ENCODE peak calls at places on chromosomes 5 and 9, in five cellular contexts. One of them, this sample, is unnamed.

GRCh38 chr5:32865475-32865874 is 154.4 kb downstream of the NPR3 start:
- DNase-seq in tibial artery: no peak
- DNase-seq in testis: no peak
- DNase-seq in naive thymus-derived CD4-positive, alpha-beta T cell: no peak
- DNase-seq in PC-3: no peak
- DNase-seq in this sample: no peak

GRCh38 chr9:111039203-111039907 is 1.1 kb upstream of the LPAR1 start:
- DNase-seq in tibial artery: no peak
- DNase-seq in testis: peak; percentile 21
- DNase-seq in naive thymus-derived CD4-positive, alpha-beta T cell: no peak
- DNase-seq in PC-3: no peak
- DNase-seq in this sample: peak; percentile 19

GRCh38 chr5:20601678-20602100 is 613.7 kb upstream of the CDH18 start:
- DNase-seq in tibial artery: no peak
- DNase-seq in testis: no peak
- DNase-seq in naive thymus-derived CD4-positive, alpha-beta T cell: no peak
- DNase-seq in PC-3: peak; percentile 47
- DNase-seq in this sample: peak; percentile 3

GRCh38 chr9:33130501-33130900 is 36.6 kb downstream of the B4GALT1 start:
- DNase-seq in tibial artery: no peak
- DNase-seq in testis: no peak
- DNase-seq in naive thymus-derived CD4-positive, alpha-beta T cell: no peak
- DNase-seq in PC-3: peak; percentile 38
- DNase-seq in this sample: peak; percentile 13

GRCh38 chr5:163506726-163507125 is 1.3 kb downstream of the MAT2B start:
- DNase-seq in tibial artery: no peak
- DNase-seq in testis: no peak
- DNase-seq in naive thymus-derived CD4-positive, alpha-beta T cell: no peak
- DNase-seq in PC-3: peak; percentile 39
- DNase-seq in this sample: no peak

GRCh38 chr9:69456201-69456600 is 131.2 kb downstream of the ENTREP1 start:
- DNase-seq in tibial artery: no peak
- DNase-seq in testis: no peak
- DNase-seq in naive thymus-derived CD4-positive, alpha-beta T cell: no peak
- DNase-seq in PC-3: no peak
- DNase-seq in this sample: peak; percentile 3

GRCh38 chr5:148928141-148928540 is 101.7 kb downstream of the ADRB2 start:
- DNase-seq in tibial artery: no peak
- DNase-seq in testis: no peak
- DNase-seq in naive thymus-derived CD4-positive, alpha-beta T cell: no peak
- DNase-seq in PC-3: peak; percentile 33
- DNase-seq in this sample: no peak

GRCh38 chr5:78008356-78008967 is 232.3 kb upstream of the TBCA start:
- DNase-seq in tibial artery: no peak
- DNase-seq in testis: peak; percentile 57
- DNase-seq in naive thymus-derived CD4-positive, alpha-beta T cell: no peak
- DNase-seq in PC-3: peak; percentile 56
- DNase-seq in this sample: no peak

GRCh38 chr5:54821445-54822330 is 163.7 kb downstream of the ESM1 start:
- DNase-seq in tibial artery: no peak
- DNase-seq in testis: no peak
- DNase-seq in naive thymus-derived CD4-positive, alpha-beta T cell: no peak
- DNase-seq in PC-3: no peak
- DNase-seq in this sample: no peak

DNA sequence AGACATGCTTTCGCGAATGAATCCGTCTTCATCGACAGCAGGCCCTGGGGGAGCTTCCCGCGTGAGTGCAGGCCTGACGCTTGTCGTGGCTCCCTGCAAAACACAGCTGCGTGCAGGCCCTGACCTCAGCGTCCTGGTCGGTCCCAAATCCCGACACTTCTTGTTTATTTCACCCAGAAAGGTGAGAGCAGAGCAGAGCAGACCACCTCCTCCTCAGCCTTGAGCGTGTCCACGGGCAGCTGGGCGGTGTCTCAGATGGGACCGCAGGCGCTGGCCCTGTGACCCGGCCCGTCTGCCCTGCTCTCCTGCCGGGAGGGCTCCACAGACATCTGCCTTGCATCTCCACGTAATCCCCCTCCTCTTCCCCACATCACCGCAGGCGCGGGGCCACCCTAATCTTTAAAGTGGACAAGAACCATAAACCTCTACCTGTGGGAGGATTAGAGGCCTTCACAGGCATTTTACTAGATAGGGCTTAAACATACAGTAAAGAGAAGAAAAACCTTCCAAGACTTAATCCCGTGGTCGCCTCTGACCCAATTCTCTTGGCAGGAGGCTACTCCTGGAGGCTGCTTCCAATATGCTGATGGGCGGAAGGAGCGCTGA is 7.5 kb upstream of the LHX3 start:
- DNase-seq in tibial artery: no peak
- DNase-seq in testis: no peak
- DNase-seq in naive thymus-derived CD4-positive, alpha-beta T cell: no peak
- DNase-seq in PC-3: no peak
- DNase-seq in this sample: no peak
- H3K36me3 ChIP-seq in tibial artery: peaks cover 71% of the 10 kb centered on the region
- H3K36me3 ChIP-seq in testis: no peaks in the 10 kb centered on the region
- H3K36me3 ChIP-seq in naive thymus-derived CD4-positive, alpha-beta T cell: no peaks in the 10 kb centered on the region
- H3K36me3 ChIP-seq in PC-3: peaks cover 23% of the 10 kb centered on the region
- H3K36me3 ChIP-seq in this sample: peaks cover 15% of the 10 kb centered on the region

GRCh38 chr5:160467555-160468418 is 46.1 kb downstream of the PTTG1 start:
- DNase-seq in tibial artery: peak; percentile 72
- DNase-seq in testis: peak; percentile 57
- DNase-seq in naive thymus-derived CD4-positive, alpha-beta T cell: peak; percentile 44
- DNase-seq in PC-3: peak; percentile 81
- DNase-seq in this sample: peak; percentile 63

GRCh38 chr5:160466121-160466520 is 44.5 kb downstream of the PTTG1 start:
- DNase-seq in tibial artery: no peak
- DNase-seq in testis: no peak
- DNase-seq in naive thymus-derived CD4-positive, alpha-beta T cell: no peak
- DNase-seq in PC-3: no peak
- DNase-seq in this sample: no peak

GRCh38 chr5:160469156-160470144 is 47.8 kb downstream of the PTTG1 start:
- DNase-seq in tibial artery: no peak
- DNase-seq in testis: no peak
- DNase-seq in naive thymus-derived CD4-positive, alpha-beta T cell: no peak
- DNase-seq in PC-3: no peak
- DNase-seq in this sample: peak; percentile 26

GRCh38 chr5:160468576-160468975 is 46.9 kb downstream of the PTTG1 start:
- DNase-seq in tibial artery: no peak
- DNase-seq in testis: no peak
- DNase-seq in naive thymus-derived CD4-positive, alpha-beta T cell: no peak
- DNase-seq in PC-3: no peak
- DNase-seq in this sample: no peak

DNA sequence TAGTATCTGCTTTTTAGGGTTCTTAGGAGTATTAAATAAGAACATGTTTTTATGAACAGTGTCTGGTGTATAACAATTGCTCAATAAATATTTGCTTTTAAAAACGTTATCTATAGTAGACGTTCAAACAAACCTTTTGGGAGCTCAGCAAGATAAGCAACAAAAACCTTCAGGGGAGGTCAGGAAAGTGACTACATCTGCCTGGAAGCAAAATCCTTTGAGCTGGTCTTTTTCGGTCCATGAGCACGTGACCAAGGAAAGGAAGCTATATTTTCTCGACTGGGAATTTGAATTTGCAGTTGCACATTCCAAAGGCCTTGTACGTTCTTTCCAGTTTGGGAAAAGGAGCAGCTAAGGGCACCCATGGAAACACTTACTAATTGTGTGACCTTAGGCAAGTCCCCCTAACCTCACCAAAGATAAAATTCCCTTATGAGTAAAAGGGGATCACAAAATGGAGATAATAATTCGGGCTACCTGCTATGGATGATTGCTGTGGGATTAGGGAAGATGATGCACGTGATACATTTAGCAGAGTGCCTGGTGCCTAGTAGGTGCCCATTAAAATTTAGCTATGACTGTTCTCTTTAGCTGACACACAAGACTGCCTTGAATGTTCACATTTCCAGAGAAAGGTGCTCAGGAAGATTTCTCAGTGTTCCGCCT is 45.4 kb downstream of the PTTG1 start:
- DNase-seq in tibial artery: no peak
- DNase-seq in testis: no peak
- DNase-seq in naive thymus-derived CD4-positive, alpha-beta T cell: no peak
- DNase-seq in PC-3: peak; percentile 25
- DNase-seq in this sample: no peak
- H3K4me3 ChIP-seq in tibial artery: no peak overlapping the region
- H3K4me3 ChIP-seq in testis: no peak overlapping the region
- H3K4me3 ChIP-seq in naive thymus-derived CD4-positive, alpha-beta T cell: peak overlapping the region; percentile 69
- H3K4me3 ChIP-seq in PC-3: peak overlapping the region; percentile 55
- H3K4me3 ChIP-seq in this sample: no peak overlapping the region

GRCh38 chr5:181119105-181119504 is 11.9 kb downstream of the OR2V1 start:
- DNase-seq in tibial artery: no peak
- DNase-seq in testis: no peak
- DNase-seq in naive thymus-derived CD4-positive, alpha-beta T cell: no peak
- DNase-seq in PC-3: no peak
- DNase-seq in this sample: no peak
- H3K27me3 ChIP-seq in tibial artery: peaks cover 60% of the 10 kb centered on the region
- H3K27me3 ChIP-seq in testis: no peaks in the 10 kb centered on the region
- H3K27me3 ChIP-seq in naive thymus-derived CD4-positive, alpha-beta T cell: no peaks in the 10 kb centered on the region
- H3K27me3 ChIP-seq in PC-3: no peaks in the 10 kb centered on the region
- H3K27me3 ChIP-seq in this sample: peaks cover 22% of the 10 kb centered on the region

GRCh38 chr5:177492841-177493240 is 4.6 kb downstream of the PDLIM7 start:
- DNase-seq in tibial artery: no peak
- DNase-seq in testis: no peak
- DNase-seq in naive thymus-derived CD4-positive, alpha-beta T cell: no peak
- DNase-seq in PC-3: no peak
- DNase-seq in this sample: no peak
- H3K36me3 ChIP-seq in tibial artery: peaks cover 46% of the 10 kb centered on the region
- H3K36me3 ChIP-seq in testis: no peaks in the 10 kb centered on the region
- H3K36me3 ChIP-seq in naive thymus-derived CD4-positive, alpha-beta T cell: no peaks in the 10 kb centered on the region
- H3K36me3 ChIP-seq in PC-3: peaks cover 47% of the 10 kb centered on the region
- H3K36me3 ChIP-seq in this sample: peaks cover 36% of the 10 kb centered on the region

DNA sequence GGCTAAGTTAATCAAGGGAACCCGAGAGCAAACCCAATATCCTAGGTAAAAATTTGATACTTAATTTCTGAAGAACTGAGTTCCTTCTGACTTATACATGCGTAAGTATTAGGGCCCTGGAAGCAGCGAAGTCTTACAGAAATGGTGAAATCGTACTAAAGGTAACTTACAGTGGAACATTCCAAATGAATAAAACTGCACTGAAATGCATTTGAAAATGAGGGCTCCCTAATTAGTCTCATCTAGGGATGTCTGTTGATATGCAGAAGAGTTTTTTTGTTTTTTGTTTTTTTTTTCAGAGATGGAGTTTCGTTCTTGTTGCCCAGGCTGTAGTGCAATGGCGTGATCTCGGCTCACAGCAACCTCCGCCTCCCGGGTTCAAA is 10.4 kb upstream of the NANS start:
- DNase-seq in tibial artery: no peak
- DNase-seq in testis: no peak
- DNase-seq in naive thymus-derived CD4-positive, alpha-beta T cell: no peak
- DNase-seq in PC-3: no peak
- DNase-seq in this sample: no peak
- H3K4me3 ChIP-seq in tibial artery: no peak overlapping the region
- H3K4me3 ChIP-seq in testis: no peak overlapping the region
- H3K4me3 ChIP-seq in naive thymus-derived CD4-positive, alpha-beta T cell: peak overlapping the region; percentile 59
- H3K4me3 ChIP-seq in PC-3: no peak overlapping the region
- H3K4me3 ChIP-seq in this sample: no peak overlapping the region

DNA sequence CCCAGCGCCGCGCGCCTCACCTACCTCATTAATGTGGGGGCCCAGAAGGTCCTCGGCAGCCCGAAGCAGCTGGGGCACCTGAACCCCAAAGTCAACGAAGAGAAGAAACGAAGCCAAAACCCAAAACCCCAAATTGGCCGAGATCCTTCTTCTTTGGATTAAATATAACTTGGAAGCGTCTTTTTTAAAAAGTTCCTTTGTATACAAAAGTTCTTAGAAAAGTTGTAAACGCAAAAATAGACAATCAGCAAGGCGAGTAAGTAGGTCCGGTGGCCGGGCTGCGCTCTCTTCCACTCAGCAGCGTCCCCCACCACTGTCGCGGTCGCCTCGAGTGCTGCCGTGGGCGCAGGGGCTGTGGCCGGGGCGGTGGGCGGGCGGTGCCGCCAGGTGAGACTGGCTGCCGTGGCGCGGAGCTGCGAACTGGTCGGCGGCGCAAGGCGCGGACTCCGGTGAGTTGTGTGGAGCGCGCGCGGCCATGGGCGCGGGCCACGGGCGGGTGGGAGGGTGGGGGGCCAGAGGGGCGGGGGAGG is 360 bp downstream of the KLF4 start:
- DNase-seq in tibial artery: no peak
- DNase-seq in testis: no peak
- DNase-seq in naive thymus-derived CD4-positive, alpha-beta T cell: peak; percentile 11
- DNase-seq in PC-3: peak; percentile 11
- DNase-seq in this sample: peak; percentile 69
- H3K27me3 ChIP-seq in tibial artery: no peaks in the 10 kb centered on the region
- H3K27me3 ChIP-seq in testis: no peaks in the 10 kb centered on the region
- H3K27me3 ChIP-seq in naive thymus-derived CD4-positive, alpha-beta T cell: no peaks in the 10 kb centered on the region
- H3K27me3 ChIP-seq in PC-3: no peaks in the 10 kb centered on the region
- H3K27me3 ChIP-seq in this sample: peaks cover 52% of the 10 kb centered on the region

GRCh38 chr5:172347653-172348052 is 64.1 kb upstream of the UBTD2 start:
- DNase-seq in tibial artery: no peak
- DNase-seq in testis: no peak
- DNase-seq in naive thymus-derived CD4-positive, alpha-beta T cell: no peak
- DNase-seq in PC-3: no peak
- DNase-seq in this sample: no peak
- H3K36me3 ChIP-seq in tibial artery: peaks cover 95% of the 10 kb centered on the region
- H3K36me3 ChIP-seq in testis: no peaks in the 10 kb centered on the region
- H3K36me3 ChIP-seq in naive thymus-derived CD4-positive, alpha-beta T cell: no peaks in the 10 kb centered on the region
- H3K36me3 ChIP-seq in PC-3: no peaks in the 10 kb centered on the region
- H3K36me3 ChIP-seq in this sample: peaks cover 33% of the 10 kb centered on the region

GRCh38 chr5:16579142-16579541 is 37.7 kb downstream of the RETREG1 start:
- DNase-seq in tibial artery: no peak
- DNase-seq in testis: peak; percentile 67
- DNase-seq in naive thymus-derived CD4-positive, alpha-beta T cell: no peak
- DNase-seq in PC-3: no peak
- DNase-seq in this sample: no peak

GRCh38 chr5:16580382-16580781 is 36.4 kb downstream of the RETREG1 start:
- DNase-seq in tibial artery: no peak
- DNase-seq in testis: no peak
- DNase-seq in naive thymus-derived CD4-positive, alpha-beta T cell: no peak
- DNase-seq in PC-3: no peak
- DNase-seq in this sample: no peak

GRCh38 chr5:16577677-16578076 is 39.1 kb downstream of the RETREG1 start:
- DNase-seq in tibial artery: no peak
- DNase-seq in testis: peak; percentile 25
- DNase-seq in naive thymus-derived CD4-positive, alpha-beta T cell: no peak
- DNase-seq in PC-3: no peak
- DNase-seq in this sample: no peak

GRCh38 chr5:16574789-16575785 is 41.7 kb downstream of the RETREG1 start:
- DNase-seq in tibial artery: peak; percentile 57
- DNase-seq in testis: no peak
- DNase-seq in naive thymus-derived CD4-positive, alpha-beta T cell: no peak
- DNase-seq in PC-3: peak; percentile 95
- DNase-seq in this sample: no peak

GRCh38 chr5:16578474-16578883 is 38.3 kb downstream of the RETREG1 start:
- DNase-seq in tibial artery: no peak
- DNase-seq in testis: no peak
- DNase-seq in naive thymus-derived CD4-positive, alpha-beta T cell: no peak
- DNase-seq in PC-3: no peak
- DNase-seq in this sample: no peak
- H3K4me3 ChIP-seq in tibial artery: no peak overlapping the region
- H3K4me3 ChIP-seq in testis: no peak overlapping the region
- H3K4me3 ChIP-seq in naive thymus-derived CD4-positive, alpha-beta T cell: no peak overlapping the region
- H3K4me3 ChIP-seq in PC-3: no peak overlapping the region
- H3K4me3 ChIP-seq in this sample: no peak overlapping the region

DNA sequence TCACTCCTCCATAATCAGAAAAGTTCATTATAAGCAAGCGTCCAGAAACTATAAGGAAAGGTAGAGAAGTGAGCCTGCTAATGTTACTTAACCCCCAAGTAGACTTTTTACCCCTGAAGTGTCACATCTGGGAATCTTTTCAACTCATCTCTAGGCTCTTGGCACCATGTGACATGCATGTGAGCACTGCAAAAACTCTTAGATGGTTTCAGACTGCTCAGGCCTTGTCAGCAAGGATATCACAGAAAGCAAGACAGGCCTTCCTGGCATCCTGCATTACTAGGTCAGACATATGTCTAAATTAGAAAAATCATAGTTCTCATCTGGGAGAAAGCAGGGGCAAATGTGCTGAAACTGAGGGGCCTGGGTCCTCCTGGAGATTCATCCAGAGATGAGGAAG is 18.8 kb downstream of the TMEM8B start:
- DNase-seq in tibial artery: peak; percentile 5
- DNase-seq in testis: no peak
- DNase-seq in naive thymus-derived CD4-positive, alpha-beta T cell: no peak
- DNase-seq in PC-3: no peak
- DNase-seq in this sample: no peak
- H3K27me3 ChIP-seq in tibial artery: no peaks in the 10 kb centered on the region
- H3K27me3 ChIP-seq in testis: no peaks in the 10 kb centered on the region
- H3K27me3 ChIP-seq in naive thymus-derived CD4-positive, alpha-beta T cell: no peaks in the 10 kb centered on the region
- H3K27me3 ChIP-seq in PC-3: no peaks in the 10 kb centered on the region
- H3K27me3 ChIP-seq in this sample: peaks cover 19% of the 10 kb centered on the region

This sample was measured in H7.